ENCODE peak calls at places on chromosomes 7 and 10, in seven cellular contexts. O is HL-60, H is heart right ventricle, A is colonic mucosa, G is fibroblast of lung, P is uterus, L is right cardiac atrium. B is an unnamed sample.

GRCh38 chr10:28722065-28722803 is 44.9 kb downstream of the BAMBI start:
- DNase-seq in O (no peak), H (peak; percentile 34), A (no peak), G (peak; percentile 34), P (peak; percentile 57), L (peak; percentile 52), B (peak; percentile 64)

GRCh38 chr7:54980521-54980920 is 38.3 kb upstream of the EGFR start:
- DNase-seq in O (no peak), H (no peak), A (no peak), G (no peak), P (no peak), L (no peak), B (no peak)

GRCh38 chr10:78899996-78900714 is 168.6 kb upstream of the ZMIZ1 start:
- DNase-seq in O (no peak), H (peak; percentile 51), A (peak; percentile 22), G (no peak), P (peak; percentile 45), L (peak; percentile 59), B (peak; percentile 78)

GRCh38 chr10:110459600-110459999 is 38.1 kb upstream of the DUSP5 start:
- DNase-seq in O (no peak), H (no peak), A (no peak), G (no peak), P (no peak), L (no peak), B (no peak)

GRCh38 chr7:113774182-113774807 is 144.5 kb downstream of the PPP1R3A start:
- DNase-seq in O (peak; percentile 14), H (peak; percentile 31), A (no peak), G (peak; percentile 69), P (no peak), L (no peak), B (no peak)

GRCh38 chr7:122304604-122304975 is at the start of gene FEZF1:
- DNase-seq in O (no peak), H (no peak), A (no peak), G (no peak), P (no peak), L (peak; percentile 13), B (no peak)

GRCh38 chr10:29471483-29471859 is 163.3 kb downstream of the SVIL start:
- DNase-seq in O (no peak), H (no peak), A (no peak), G (peak; percentile 80), P (no peak), L (no peak), B (no peak)

GRCh38 chr7:158662610-158663427 is 41.8 kb downstream of the NCAPG2 start:
- DNase-seq in O (peak; percentile 14), H (no peak), A (no peak), G (no peak), P (no peak), L (no peak), B (no peak)

GRCh38 chr10:110487411-110488123 is 10.1 kb upstream of the DUSP5 start:
- DNase-seq in O (no peak), H (no peak), A (no peak), G (no peak), P (no peak), L (no peak), B (no peak)

GRCh38 chr7:1717095-1717483 is 47.0 kb downstream of the ELFN1 start:
- DNase-seq in O (no peak), H (no peak), A (no peak), G (no peak), P (no peak), L (peak; percentile 3), B (no peak)

GRCh38 chr10:70477661-70478162 is 855 bp upstream of the PALD1 start:
- DNase-seq in O (peak; percentile 62), H (no peak), A (no peak), G (no peak), P (peak; percentile 51), L (no peak), B (no peak)

GRCh38 chr10:103507235-103508191 is 14.0 kb downstream of the NEURL1 start:
- DNase-seq in O (no peak), H (no peak), A (peak; percentile 42), G (no peak), P (no peak), L (no peak), B (no peak)

GRCh38 chr7:142880886-142881505 is 4.5 kb downstream of the TRPV6 start:
- DNase-seq in O (peak; percentile 34), H (no peak), A (no peak), G (peak; percentile 14), P (peak; percentile 10), L (no peak), B (no peak)

GRCh38 chr7:42946616-42946928 is 14.4 kb downstream of the MRPL32 start:
- DNase-seq in O (no peak), H (no peak), A (no peak), G (no peak), P (no peak), L (no peak), B (no peak)

GRCh38 chr7:47416454-47417121 is 165.3 kb downstream of the TNS3 start:
- DNase-seq in O (no peak), H (no peak), A (no peak), G (no peak), P (no peak), L (no peak), B (no peak)

GRCh38 chr10:81981724-81982123 is 106.7 kb downstream of the NRG3 start:
- DNase-seq in O (no peak), H (no peak), A (no peak), G (no peak), P (no peak), L (no peak), B (no peak)

GRCh38 chr10:102152545-102152890 is 329 bp downstream of the NOLC1 start:
- DNase-seq in O (peak; percentile 24), H (no peak), A (no peak), G (no peak), P (no peak), L (no peak), B (no peak)

GRCh38 chr7:40879941-40880558 is 745.2 kb downstream of the SUGCT start:
- DNase-seq in O (no peak), H (no peak), A (no peak), G (peak; percentile 39), P (no peak), L (no peak), B (no peak)

GRCh38 chr7:129698516-129699418 is 87.2 kb downstream of the NRF1 start:
- DNase-seq in O (peak; percentile 15), H (no peak), A (no peak), G (no peak), P (no peak), L (no peak), B (no peak)

GRCh38 chr7:82750007-82750406 is 306.4 kb upstream of the CACNA2D1 start:
- DNase-seq in O (no peak), H (no peak), A (no peak), G (no peak), P (no peak), L (no peak), B (no peak)

GRCh38 chr7:127629268-127629854 is 11.4 kb upstream of the PAX4 start:
- DNase-seq in O (peak; percentile 63), H (no peak), A (peak; percentile 28), G (no peak), P (no peak), L (no peak), B (no peak)

GRCh38 chr7:108280136-108280535 is 150.0 kb upstream of the LAMB4 start:
- DNase-seq in O (no peak), H (no peak), A (no peak), G (no peak), P (no peak), L (no peak), B (no peak)

GRCh38 chr10:70967591-70968588 is 79.5 kb upstream of the PCBD1 start:
- DNase-seq in O (no peak), H (no peak), A (no peak), G (no peak), P (no peak), L (no peak), B (no peak)

GRCh38 chr7:135083005-135083404 is 64.9 kb upstream of the TMEM140 start:
- DNase-seq in O (no peak), H (no peak), A (no peak), G (no peak), P (no peak), L (no peak), B (no peak)

GRCh38 chr10:79487296-79488194 is 24.8 kb upstream of the EIF5AL1 start:
- DNase-seq in O (peak; percentile 64), H (peak; percentile 59), A (peak; percentile 49), G (peak; percentile 53), P (peak; percentile 53), L (peak; percentile 60), B (peak; percentile 68)

GRCh38 chr10:130190737-130191115 is 54.5 kb downstream of the GLRX3 start:
- DNase-seq in O (no peak), H (no peak), A (no peak), G (no peak), P (no peak), L (no peak), B (no peak)

GRCh38 chr7:80105706-80106408 is 28.8 kb upstream of the GNAI1 start:
- DNase-seq in O (no peak), H (no peak), A (no peak), G (no peak), P (no peak), L (no peak), B (no peak)
- H3K27ac ChIP-seq in O (no peak overlapping the region), H (no peak overlapping the region), A (peak overlapping the region; percentile 74), G (no peak overlapping the region), P (no peak overlapping the region), L (no peak overlapping the region), B (no peak overlapping the region)

DNA sequence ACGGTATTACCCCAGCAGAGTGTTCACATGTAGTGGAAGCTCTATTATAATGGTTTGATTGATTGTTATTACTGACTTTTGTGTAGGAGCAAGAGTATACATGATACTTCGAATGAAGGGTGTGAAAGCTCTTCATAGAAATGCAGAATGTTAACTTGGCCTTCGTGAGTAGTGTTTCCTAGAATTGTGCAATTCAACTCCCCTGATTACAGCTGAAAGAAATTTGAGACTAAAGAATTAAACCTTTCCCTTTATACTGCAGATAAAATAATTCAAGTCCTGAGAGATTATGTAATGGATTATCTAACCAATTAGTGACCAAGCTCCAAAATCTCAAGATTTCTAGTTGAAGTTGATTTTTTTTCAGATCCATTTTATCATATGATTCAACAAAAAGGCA is 38.2 kb downstream of the MKLN1 start:
- DNase-seq in O (no peak), H (no peak), A (no peak), G (peak; percentile 59), P (no peak), L (no peak), B (no peak)
- H3K27ac ChIP-seq in O (no peak overlapping the region), H (no peak overlapping the region), A (no peak overlapping the region), G (no peak overlapping the region), P (peak overlapping the region; percentile 49), L (no peak overlapping the region), B (peak overlapping the region; percentile 6)

DNA sequence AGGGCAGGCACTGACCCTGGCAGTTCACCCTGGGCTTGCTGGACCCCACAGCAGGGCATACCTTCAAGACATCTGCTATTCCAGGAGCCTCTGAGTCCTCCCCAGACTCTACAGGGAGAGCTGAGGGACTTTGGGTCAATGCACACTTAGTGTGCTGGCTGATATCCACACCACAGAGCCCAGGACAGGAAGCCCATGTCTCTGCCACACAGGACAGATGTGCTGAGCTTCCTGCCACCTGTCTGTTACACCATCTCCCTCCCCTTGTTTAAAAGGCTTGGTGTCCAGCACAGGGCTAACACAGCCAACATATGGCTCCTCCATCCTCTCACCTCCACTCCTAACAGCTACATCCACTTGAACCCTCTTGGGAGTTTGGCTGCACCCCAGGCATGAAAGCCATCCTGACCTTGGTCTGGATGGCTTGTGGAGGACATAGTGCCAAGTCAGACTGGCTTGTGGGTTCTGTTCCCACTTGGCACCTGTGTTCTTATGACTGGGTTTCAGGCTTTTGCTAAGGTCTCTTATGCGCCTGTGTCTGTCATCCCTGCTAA is 529.8 kb downstream of the GALNT17 start:
- DNase-seq in O (no peak), H (peak; percentile 60), A (no peak), G (no peak), P (no peak), L (no peak), B (no peak)
- H3K27ac ChIP-seq in O (no peak overlapping the region), H (peak overlapping the region; percentile 12), A (no peak overlapping the region), G (no peak overlapping the region), P (no peak overlapping the region), L (no peak overlapping the region), B (no peak overlapping the region)

GRCh38 chr10:114631090-114631677 is 26.9 kb downstream of the ABLIM1 start:
- DNase-seq in O (no peak), H (no peak), A (no peak), G (no peak), P (no peak), L (no peak), B (peak; percentile 55)
- H3K27ac ChIP-seq in O (no peak overlapping the region), H (peak overlapping the region; percentile 94), A (no peak overlapping the region), G (no peak overlapping the region), P (peak overlapping the region; percentile 88), L (peak overlapping the region; percentile 87), B (peak overlapping the region; percentile 90)